ENCODE peak calls at places on chromosomes 1 and 21, in four cellular contexts. Y is NB4; M is stimulated activated CD4-positive, alpha-beta T cell treated with anti-CD3 and anti-CD28 coated beads, Interleukin-2, amount 100 ng/mL, for 48 hours; U is brain microvascular endothelial cell. B is an unnamed sample.
A peak's percentile ranks its signal among the peaks of the same experiment; 100 is the strongest.

GRCh38 chr1:213180833-213181232 is 129.8 kb downstream of the RPS6KC1 start:
- DNase-seq in Y (no peak), U (no peak), M (no peak), B (no peak)

GRCh38 chr1:117595993-117596720 is 9.7 kb upstream of the TENT5C start:
- DNase-seq in U (no peak), Y (peak; percentile 41), M (no peak), B (no peak)

GRCh38 chr1:172321429-172321828 is 99.1 kb upstream of the C1orf105 start:
- DNase-seq in Y (no peak), U (peak; percentile 50), M (no peak), B (no peak)

GRCh38 chr1:196403803-196404690 is 204.2 kb downstream of the KCNT2 start:
- DNase-seq in M (no peak), U (peak; percentile 48), Y (no peak), B (no peak)

GRCh38 chr1:242147096-242147976 is 148.4 kb upstream of the MAP1LC3C start:
- DNase-seq in Y (peak; percentile 96), M (no peak), U (peak; percentile 32), B (peak; percentile 19)

GRCh38 chr21:28781602-28782274 is 210.9 kb downstream of the LTN1 start:
- DNase-seq in Y (peak; percentile 28), U (peak; percentile 44), M (no peak), B (no peak)

GRCh38 chr1:40906781-40907400 is 44.7 kb upstream of the CITED4 start:
- DNase-seq in Y (peak; percentile 10), U (no peak), M (no peak), B (no peak)

GRCh38 chr1:174700775-174701174 is 253.0 kb downstream of the GPR52 start:
- DNase-seq in U (no peak), Y (no peak), M (no peak), B (no peak)

GRCh38 chr1:226708342-226708780 is 30.7 kb downstream of the ITPKB start:
- DNase-seq in Y (peak; percentile 60), U (peak; percentile 80), M (no peak), B (peak; percentile 82)

GRCh38 chr1:205805082-205805711 is 7.8 kb downstream of the SLC41A1 start:
- DNase-seq in M (peak; percentile 49), Y (peak; percentile 9), U (no peak), B (no peak)

GRCh38 chr1:42179275-42179674 is 14.7 kb upstream of the GUCA2A start:
- DNase-seq in U (peak; percentile 71), M (no peak), Y (no peak), B (no peak)

GRCh38 chr1:45974541-45975269 is 157.7 kb downstream of the PIK3R3 start:
- DNase-seq in M (no peak), U (no peak), Y (no peak), B (no peak)

GRCh38 chr1:226710501-226710900 is 28.6 kb downstream of the ITPKB start:
- DNase-seq in M (no peak), Y (no peak), U (no peak), B (no peak)

GRCh38 chr1:109392788-109393580 is 4.7 kb downstream of the SORT1 start:
- DNase-seq in U (peak; percentile 65), M (no peak), Y (no peak), B (no peak)

GRCh38 chr21:33937931-33938339 is 22.3 kb upstream of the ATP5PO start:
- DNase-seq in M (no peak), Y (peak; percentile 30), U (no peak), B (no peak)

GRCh38 chr1:166197141-166197540 is 30.3 kb upstream of the FAM78B start:
- DNase-seq in U (no peak), Y (no peak), M (no peak), B (no peak)

GRCh38 chr1:50418600-50419109 is 4.6 kb downstream of the DMRTA2 start:
- DNase-seq in U (no peak), M (no peak), Y (no peak), B (no peak)

GRCh38 chr1:164602142-164602429 is 43.1 kb downstream of the PBX1 start:
- DNase-seq in Y (no peak), U (no peak), M (no peak), B (no peak)

GRCh38 chr1:54583307-54583686 is 35.3 kb downstream of the ACOT11 start:
- DNase-seq in M (no peak), Y (no peak), U (no peak), B (no peak)

GRCh38 chr1:45477646-45478045 is 13.3 kb downstream of the TESK2 start:
- DNase-seq in M (no peak), U (no peak), Y (no peak), B (no peak)

GRCh38 chr1:53341521-53341895 is 13.6 kb upstream of the LRP8 start:
- DNase-seq in Y (no peak), M (no peak), U (no peak), B (no peak)

GRCh38 chr1:167082511-167083027 is 7.6 kb downstream of the GPA33 start:
- DNase-seq in U (no peak), Y (peak; percentile 48), M (no peak), B (no peak)

GRCh38 chr1:51642739-51643142 is 25.8 kb downstream of the OSBPL9 start:
- DNase-seq in M (no peak), Y (no peak), U (peak; percentile 89), B (peak; percentile 66)

GRCh38 chr1:232773752-232774151 is 31.5 kb upstream of the MAP10 start:
- DNase-seq in U (no peak), Y (no peak), M (no peak), B (no peak)

GRCh38 chr1:196449459-196449858 is 158.8 kb downstream of the KCNT2 start:
- DNase-seq in U (no peak), Y (no peak), M (no peak), B (no peak)

GRCh38 chr1:97507863-97508262 is 413.0 kb downstream of the DPYD start:
- DNase-seq in U (no peak), M (no peak), Y (no peak), B (no peak)

B was measured in HS-5.